ENCODE peak calls at places on chromosomes 6 and 20, in four cellular contexts. One of them, this sample, is unnamed.

GRCh38 chr6:139378882-139379341 is 4.5 kb upstream of the CITED2 start:
- DNase-seq in effector CD8-positive, alpha-beta T cell: no peak
- DNase-seq in cardiac muscle cell: no peak
- DNase-seq in SK-N-SH: no peak
- DNase-seq in this sample: no peak

GRCh38 chr6:20866038-20866437 is 331.8 kb downstream of the CDKAL1 start:
- DNase-seq in effector CD8-positive, alpha-beta T cell: no peak
- DNase-seq in cardiac muscle cell: no peak
- DNase-seq in SK-N-SH: no peak
- DNase-seq in this sample: no peak

GRCh38 chr6:80003841-80004198 is 629 bp upstream of the TTK start:
- DNase-seq in effector CD8-positive, alpha-beta T cell: peak
- DNase-seq in cardiac muscle cell: no peak
- DNase-seq in SK-N-SH: peak
- DNase-seq in this sample: no peak

GRCh38 chr6:28407401-28407800 is 7.9 kb upstream of the ZSCAN12 start:
- DNase-seq in effector CD8-positive, alpha-beta T cell: no peak
- DNase-seq in cardiac muscle cell: no peak
- DNase-seq in SK-N-SH: no peak
- DNase-seq in this sample: no peak

GRCh38 chr20:18835850-18836249 is 22.3 kb downstream of the SCP2D1 start:
- DNase-seq in effector CD8-positive, alpha-beta T cell: no peak
- DNase-seq in cardiac muscle cell: no peak
- DNase-seq in SK-N-SH: no peak
- DNase-seq in this sample: no peak

GRCh38 chr6:43494766-43495165 is 15.4 kb downstream of the LRRC73 start:
- DNase-seq in effector CD8-positive, alpha-beta T cell: no peak
- DNase-seq in cardiac muscle cell: no peak
- DNase-seq in SK-N-SH: no peak
- DNase-seq in this sample: no peak

GRCh38 chr6:165913676-165914570 is 250.9 kb upstream of the PDE10A start:
- DNase-seq in effector CD8-positive, alpha-beta T cell: no peak
- DNase-seq in cardiac muscle cell: no peak
- DNase-seq in SK-N-SH: no peak
- DNase-seq in this sample: no peak

GRCh38 chr6:143843689-143844405 is 709 bp downstream of the LTV1 start:
- DNase-seq in effector CD8-positive, alpha-beta T cell: no peak
- DNase-seq in cardiac muscle cell: no peak
- DNase-seq in SK-N-SH: peak
- DNase-seq in this sample: no peak

GRCh38 chr6:43887340-43887858 is 117.4 kb downstream of the VEGFA start:
- DNase-seq in effector CD8-positive, alpha-beta T cell: no peak
- DNase-seq in cardiac muscle cell: no peak
- DNase-seq in SK-N-SH: no peak
- DNase-seq in this sample: no peak

GRCh38 chr6:43847741-43848630 is 78.0 kb downstream of the VEGFA start:
- DNase-seq in effector CD8-positive, alpha-beta T cell: no peak
- DNase-seq in cardiac muscle cell: no peak
- DNase-seq in SK-N-SH: no peak
- DNase-seq in this sample: no peak

GRCh38 chr6:56046576-56046975 is 171.2 kb upstream of the BMP5 start:
- DNase-seq in effector CD8-positive, alpha-beta T cell: no peak
- DNase-seq in cardiac muscle cell: no peak
- DNase-seq in SK-N-SH: no peak
- DNase-seq in this sample: no peak

GRCh38 chr6:30748301-30748769 is 4.0 kb upstream of the IER3 start:
- DNase-seq in effector CD8-positive, alpha-beta T cell: no peak
- DNase-seq in cardiac muscle cell: no peak
- DNase-seq in SK-N-SH: no peak
- DNase-seq in this sample: no peak

GRCh38 chr20:51631011-51631950 is 88.8 kb upstream of the NFATC2 start:
- DNase-seq in effector CD8-positive, alpha-beta T cell: no peak
- DNase-seq in cardiac muscle cell: no peak
- DNase-seq in SK-N-SH: peak
- DNase-seq in this sample: no peak

GRCh38 chr6:137640086-137640485 is 145.9 kb upstream of the OLIG3 start:
- DNase-seq in effector CD8-positive, alpha-beta T cell: no peak
- DNase-seq in cardiac muscle cell: no peak
- DNase-seq in SK-N-SH: no peak
- DNase-seq in this sample: no peak

GRCh38 chr20:41275181-41275793 is 42.2 kb downstream of the ZHX3 start:
- DNase-seq in effector CD8-positive, alpha-beta T cell: no peak
- DNase-seq in cardiac muscle cell: no peak
- DNase-seq in SK-N-SH: no peak
- DNase-seq in this sample: no peak

GRCh38 chr6:79240509-79240908 is 6.0 kb upstream of the HMGN3 start:
- DNase-seq in effector CD8-positive, alpha-beta T cell: no peak
- DNase-seq in cardiac muscle cell: no peak
- DNase-seq in SK-N-SH: no peak
- DNase-seq in this sample: no peak

GRCh38 chr6:13807691-13808090 is 6.7 kb downstream of the MCUR1 start:
- DNase-seq in effector CD8-positive, alpha-beta T cell: no peak
- DNase-seq in cardiac muscle cell: no peak
- DNase-seq in SK-N-SH: no peak
- DNase-seq in this sample: no peak

GRCh38 chr20:39451386-39451785 is 489.2 kb downstream of the DHX35 start:
- DNase-seq in effector CD8-positive, alpha-beta T cell: no peak
- DNase-seq in cardiac muscle cell: no peak
- DNase-seq in SK-N-SH: no peak
- DNase-seq in this sample: no peak

GRCh38 chr6:4939241-4939640 is 64.6 kb downstream of the RPP40 start:
- DNase-seq in effector CD8-positive, alpha-beta T cell: no peak
- DNase-seq in cardiac muscle cell: no peak
- DNase-seq in SK-N-SH: no peak
- DNase-seq in this sample: no peak

GRCh38 chr6:160685762-160686450 is 16.1 kb upstream of the PLG start:
- DNase-seq in effector CD8-positive, alpha-beta T cell: no peak
- DNase-seq in cardiac muscle cell: no peak
- DNase-seq in SK-N-SH: no peak
- DNase-seq in this sample: no peak

GRCh38 chr6:114342086-114342825 is 567 bp downstream of the HS3ST5 start:
- DNase-seq in effector CD8-positive, alpha-beta T cell: no peak
- DNase-seq in cardiac muscle cell: peak
- DNase-seq in SK-N-SH: peak
- DNase-seq in this sample: no peak

GRCh38 chr20:50321797-50322480 is 131.3 kb downstream of the CEBPB start:
- DNase-seq in effector CD8-positive, alpha-beta T cell: no peak
- DNase-seq in cardiac muscle cell: no peak
- DNase-seq in SK-N-SH: peak
- DNase-seq in this sample: no peak

GRCh38 chr20:53872561-53873248 is 197.7 kb downstream of the BCAS1 start:
- DNase-seq in effector CD8-positive, alpha-beta T cell: peak
- DNase-seq in cardiac muscle cell: no peak
- DNase-seq in SK-N-SH: no peak
- DNase-seq in this sample: peak

GRCh38 chr6:124987291-124987690 is 25.1 kb downstream of the RNF217 start:
- DNase-seq in effector CD8-positive, alpha-beta T cell: no peak
- DNase-seq in cardiac muscle cell: no peak
- DNase-seq in SK-N-SH: no peak
- DNase-seq in this sample: no peak

GRCh38 chr6:32886674-32887383 is 32.8 kb downstream of the PSMB9 start:
- DNase-seq in effector CD8-positive, alpha-beta T cell: no peak
- DNase-seq in cardiac muscle cell: peak
- DNase-seq in SK-N-SH: no peak
- DNase-seq in this sample: no peak

GRCh38 chr6:34148864-34149810 is 3.2 kb upstream of the GRM4 start:
- DNase-seq in effector CD8-positive, alpha-beta T cell: no peak
- DNase-seq in cardiac muscle cell: no peak
- DNase-seq in SK-N-SH: peak
- DNase-seq in this sample: no peak

GRCh38 chr6:160462551-160463109 is 114.5 kb downstream of the SLC22A3 start:
- DNase-seq in effector CD8-positive, alpha-beta T cell: peak
- DNase-seq in cardiac muscle cell: no peak
- DNase-seq in SK-N-SH: no peak
- DNase-seq in this sample: no peak

GRCh38 chr20:44029848-44030230 is 115.2 kb downstream of the TOX2 start:
- DNase-seq in effector CD8-positive, alpha-beta T cell: no peak
- DNase-seq in cardiac muscle cell: no peak
- DNase-seq in SK-N-SH: no peak
- DNase-seq in this sample: no peak

GRCh38 chr20:46974669-46975434 is 80.2 kb downstream of the EYA2 start:
- DNase-seq in effector CD8-positive, alpha-beta T cell: no peak
- DNase-seq in cardiac muscle cell: no peak
- DNase-seq in SK-N-SH: no peak
- DNase-seq in this sample: no peak

GRCh38 chr6:165615629-165616028 is 47.4 kb downstream of the PDE10A start:
- DNase-seq in effector CD8-positive, alpha-beta T cell: no peak
- DNase-seq in cardiac muscle cell: no peak
- DNase-seq in SK-N-SH: no peak
- DNase-seq in this sample: no peak

GRCh38 chr6:52522151-52522626 is 54.7 kb downstream of the TRAM2 start:
- DNase-seq in effector CD8-positive, alpha-beta T cell: no peak
- DNase-seq in cardiac muscle cell: no peak
- DNase-seq in SK-N-SH: peak
- DNase-seq in this sample: no peak

GRCh38 chr6:15330174-15330934 is 84.5 kb downstream of the JARID2 start:
- DNase-seq in effector CD8-positive, alpha-beta T cell: no peak
- DNase-seq in cardiac muscle cell: no peak
- DNase-seq in SK-N-SH: no peak
- DNase-seq in this sample: no peak

GRCh38 chr20:63789836-63790571 is 41.1 kb downstream of the ZBTB46 start:
- DNase-seq in effector CD8-positive, alpha-beta T cell: no peak
- DNase-seq in cardiac muscle cell: no peak
- DNase-seq in SK-N-SH: no peak
- DNase-seq in this sample: no peak

GRCh38 chr6:15499125-15499524 is 163.7 kb downstream of the DTNBP1 start:
- DNase-seq in effector CD8-positive, alpha-beta T cell: no peak
- DNase-seq in cardiac muscle cell: no peak
- DNase-seq in SK-N-SH: no peak
- DNase-seq in this sample: no peak

GRCh38 chr6:112562348-112563220 is 215.5 kb downstream of the RFPL4B start:
- DNase-seq in effector CD8-positive, alpha-beta T cell: no peak
- DNase-seq in cardiac muscle cell: no peak
- DNase-seq in SK-N-SH: no peak
- DNase-seq in this sample: no peak

GRCh38 chr6:166542580-166542912 is 43.9 kb downstream of the RAMACL start:
- DNase-seq in effector CD8-positive, alpha-beta T cell: no peak
- DNase-seq in cardiac muscle cell: peak
- DNase-seq in SK-N-SH: no peak
- DNase-seq in this sample: no peak